ENCODE peak calls at places on chromosomes 11 and 22, in four cellular contexts. P is posterior cingulate gyrus, C is globus pallidus, D is myocyte. X is an unnamed sample.

GRCh38 chr11:58334708-58335107 is 24.2 kb downstream of the OR5B17 start:
- DNase-seq in P (no peak), C (no peak), D (peak; percentile 35), X (no peak)

GRCh38 chr22:45036154-45036553 is 26.3 kb upstream of the PHF21B start:
- DNase-seq in P (peak; percentile 21), C (peak; percentile 24), D (peak; percentile 84), X (peak; percentile 16)

GRCh38 chr11:124867700-124868099 is 2.5 kb downstream of the ROBO3 start:
- DNase-seq in P (no peak), C (no peak), D (peak; percentile 42), X (no peak)

GRCh38 chr11:112961146-112961668 is at the start of gene NCAM1:
- DNase-seq in P (peak; percentile 93), C (peak; percentile 92), D (peak; percentile 99), X (peak; percentile 92)

GRCh38 chr11:3001496-3001895 is 9.4 kb upstream of the NAP1L4 start:
- DNase-seq in P (peak; percentile 70), C (peak; percentile 89), D (no peak), X (peak; percentile 67)

GRCh38 chr22:24975813-24976341 is 23.4 kb downstream of the KIAA1671 start:
- DNase-seq in P (peak; percentile 38), C (no peak), D (no peak), X (no peak)

GRCh38 chr22:25837288-25837900 is 95.4 kb downstream of the MYO18B start:
- DNase-seq in P (no peak), C (no peak), D (peak; percentile 30), X (no peak)

GRCh38 chr11:121416909-121417567 is 35.1 kb upstream of the SORL1 start:
- DNase-seq in P (peak; percentile 52), C (peak; percentile 67), D (peak; percentile 99), X (peak; percentile 60)

GRCh38 chr22:46695346-46696224 is 42.5 kb downstream of the CERK start:
- DNase-seq in P (no peak), C (no peak), D (no peak), X (no peak)

GRCh38 chr22:23529166-23530103 is 50.7 kb downstream of the IGLL1 start:
- DNase-seq in P (no peak), C (no peak), D (no peak), X (no peak)

GRCh38 chr11:27965559-27965958 is 142.4 kb downstream of the KIF18A start:
- DNase-seq in P (no peak), C (no peak), D (no peak), X (no peak)

GRCh38 chr11:61999141-61999975 is 31.9 kb upstream of the FTH1 start:
- DNase-seq in P (no peak), C (no peak), D (no peak), X (no peak)

GRCh38 chr11:79406376-79406775 is 34.5 kb downstream of the TENM4 start:
- DNase-seq in P (no peak), C (no peak), D (no peak), X (no peak)

GRCh38 chr22:45830531-45831245 is 146.3 kb downstream of the WNT7B start:
- DNase-seq in P (no peak), C (no peak), D (no peak), X (no peak)

GRCh38 chr11:14892036-14892556 is at the start of gene CYP2R1:
- DNase-seq in P (peak; percentile 95), C (peak; percentile 92), D (peak; percentile 98), X (peak; percentile 86)

GRCh38 chr11:113023228-113023627 is 62.0 kb downstream of the NCAM1 start:
- DNase-seq in P (no peak), C (peak; percentile 25), D (peak; percentile 73), X (no peak)

X was measured in C1 segment of cervical spinal cord.